ENCODE peak calls at places on chromosomes 11 and 22, in eight cellular contexts. R is CD14-positive monocyte; T is RCC 7860; Z is MM.1S; Q is amniotic stem cell; C is right lobe of liver; G is GM12878; I is naive thymus-derived CD8-positive, alpha-beta T cell. Y is an unnamed sample.
A peak's percentile ranks its signal among the peaks of the same experiment; 100 is the strongest.

GRCh38 chr11:19973136-19973635 is 187.1 kb downstream of the DBX1 start:
- DNase-seq in R (no peak), T (no peak), Z (no peak), Q (no peak), C (no peak), G (no peak), I (no peak), Y (no peak)

GRCh38 chr11:61102667-61103491 is 590 bp downstream of the CD5 start:
- DNase-seq in R (no peak), T (no peak), Z (no peak), Q (no peak), C (no peak), G (no peak), I (no peak), Y (no peak)

GRCh38 chr11:19508166-19508565 is 204.5 kb upstream of the NAV2 start:
- DNase-seq in R (no peak), T (peak; percentile 37), Z (no peak), Q (no peak), C (peak; percentile 31), G (no peak), I (no peak), Y (no peak)

GRCh38 chr11:5605849-5606248 is 9.4 kb downstream of the TRIM6 start:
- DNase-seq in R (no peak), T (no peak), Z (no peak), Q (peak; percentile 24), C (no peak), G (no peak), I (no peak), Y (no peak)

GRCh38 chr11:112554586-112554985 is 293.9 kb upstream of the PLET1 start:
- DNase-seq in R (no peak), T (no peak), Z (no peak), Q (no peak), C (no peak), G (no peak), I (no peak), Y (no peak)

GRCh38 chr22:35064664-35065063 is 1.3 kb upstream of the ISX start:
- DNase-seq in R (no peak), T (peak; percentile 19), Z (peak; percentile 59), Q (no peak), C (no peak), G (peak; percentile 68), I (no peak), Y (no peak)

GRCh38 chr11:47257518-47258316 is at the start of gene NR1H3:
- DNase-seq in R (no peak), T (no peak), Z (no peak), Q (no peak), C (peak; percentile 88), G (no peak), I (no peak), Y (no peak)

GRCh38 chr22:21958360-21959273 is 6.0 kb upstream of the PPM1F start:
- DNase-seq in R (no peak), T (no peak), Z (no peak), Q (no peak), C (no peak), G (no peak), I (no peak), Y (no peak)

GRCh38 chr11:96149743-96150555 is 193.0 kb downstream of the MAML2 start:
- DNase-seq in R (no peak), T (peak; percentile 92), Z (no peak), Q (peak; percentile 85), C (no peak), G (no peak), I (no peak), Y (no peak)

GRCh38 chr22:32660292-32660691 is 141.2 kb upstream of the TIMP3 start:
- DNase-seq in R (peak; percentile 64), T (no peak), Z (peak; percentile 63), Q (peak; percentile 32), C (peak; percentile 67), G (no peak), I (peak; percentile 27), Y (no peak)

GRCh38 chr11:121657191-121657590 is 204.4 kb upstream of the SORL1-AS1 start:
- DNase-seq in R (no peak), T (no peak), Z (no peak), Q (no peak), C (no peak), G (no peak), I (no peak), Y (no peak)

GRCh38 chr11:123054301-123055065 is 7.5 kb downstream of the HSPA8 start:
- DNase-seq in R (no peak), T (peak; percentile 65), Z (peak; percentile 77), Q (peak; percentile 73), C (no peak), G (no peak), I (no peak), Y (no peak)

GRCh38 chr11:61671527-61671926 is 8.7 kb upstream of the DAGLA start:
- DNase-seq in R (peak; percentile 63), T (no peak), Z (no peak), Q (no peak), C (no peak), G (no peak), I (no peak), Y (no peak)